ENCODE peak calls at places on chromosomes 4 and X, in five cellular contexts. I, B, V, T and Y are unnamed samples.

GRCh38 chrX:18879144-18879543 is 104.8 kb downstream of the PHKA2 start:
- DNase-seq in I (no peak), T (no peak), B (no peak), V (no peak), Y (no peak)

GRCh38 chrX:27463187-27463586 is at the start of gene PPP4R3C:
- DNase-seq in V (no peak), B (no peak), I (no peak), T (no peak), Y (no peak)

GRCh38 chrX:104343408-104344129 is 88.8 kb upstream of the ESX1 start:
- DNase-seq in B (peak; percentile 90), V (peak; percentile 38), I (no peak), T (no peak), Y (peak; percentile 89)

GRCh38 chrX:124435616-124436015 is 89.3 kb downstream of the SH2D1A start:
- DNase-seq in V (no peak), I (no peak), B (no peak), T (no peak), Y (no peak)

GRCh38 chr4:29309050-29309449 is 1411.1 kb upstream of the PCDH7 start:
- DNase-seq in B (peak; percentile 31), T (no peak), I (no peak), V (no peak), Y (peak; percentile 85)

GRCh38 chr4:105715692-105716278 is 7.2 kb downstream of the GSTCD start:
- DNase-seq in B (peak; percentile 61), I (no peak), T (no peak), V (no peak), Y (peak; percentile 23)

GRCh38 chr4:156329779-156330178 is 376.1 kb upstream of the CTSO start:
- DNase-seq in T (no peak), V (no peak), I (no peak), B (no peak), Y (peak; percentile 38)

GRCh38 chrX:150504399-150505186 is 63.8 kb upstream of the MTM1 start:
- DNase-seq in I (no peak), T (no peak), V (no peak), B (no peak), Y (peak; percentile 0)

GRCh38 chr4:65653740-65654361 is 16.4 kb downstream of the EPHA5 start:
- DNase-seq in V (no peak), B (peak; percentile 55), T (no peak), I (no peak), Y (no peak)

GRCh38 chr4:187603093-187603395 is 392.5 kb upstream of the ZFP42 start:
- DNase-seq in I (no peak), B (peak; percentile 48), V (no peak), T (no peak), Y (peak; percentile 95)

GRCh38 chr4:73452953-73453700 is 17.1 kb downstream of the AFP start:
- DNase-seq in V (no peak), B (peak; percentile 35), I (no peak), T (no peak), Y (no peak)

GRCh38 chr4:131613086-131613823 is 1535.8 kb upstream of the PCDH10 start:
- DNase-seq in I (no peak), T (no peak), B (peak; percentile 69), V (no peak), Y (no peak)

GRCh38 chr4:104897297-104897645 is 249.4 kb upstream of the TET2 start:
- DNase-seq in V (no peak), B (peak; percentile 5), I (no peak), T (no peak), Y (no peak)

GRCh38 chr4:25943312-25943711 is 29.3 kb downstream of the SMIM20 start:
- DNase-seq in I (no peak), T (peak; percentile 41), B (no peak), V (no peak), Y (no peak)

GRCh38 chr4:41882622-41883347 is 52.4 kb upstream of the TMEM33 start:
- DNase-seq in V (peak; percentile 42), B (peak; percentile 50), I (no peak), T (no peak), Y (no peak)

GRCh38 chr4:41881931-41882621 is 53.2 kb upstream of the TMEM33 start:
- DNase-seq in B (no peak), I (no peak), V (no peak), T (no peak), Y (no peak)

GRCh38 chr4:41880840-41881831 is 54.1 kb upstream of the TMEM33 start:
- DNase-seq in I (no peak), T (no peak), B (no peak), V (no peak), Y (no peak)

GRCh38 chr4:41885456-41885855 is 49.8 kb upstream of the TMEM33 start:
- DNase-seq in I (no peak), B (no peak), T (no peak), V (no peak), Y (no peak)

GRCh38 chr4:41883988-41884737 is 51.1 kb upstream of the TMEM33 start:
- DNase-seq in I (no peak), B (no peak), V (no peak), T (no peak), Y (no peak)
- TF ChIP-seq CTCF in I (no peak), B (peak; percentile 20), V (no peak), T (no peak), Y (peak; percentile 33)

GRCh38 chrX:132948648-132949260 is 9.7 kb downstream of the HS6ST2 start:
- DNase-seq in V (no peak), I (no peak), B (no peak), T (no peak), Y (no peak)
- TF ChIP-seq CTCF in V (no peak), I (no peak), B (peak; percentile 31), T (no peak), Y (peak; percentile 7)

DNA sequence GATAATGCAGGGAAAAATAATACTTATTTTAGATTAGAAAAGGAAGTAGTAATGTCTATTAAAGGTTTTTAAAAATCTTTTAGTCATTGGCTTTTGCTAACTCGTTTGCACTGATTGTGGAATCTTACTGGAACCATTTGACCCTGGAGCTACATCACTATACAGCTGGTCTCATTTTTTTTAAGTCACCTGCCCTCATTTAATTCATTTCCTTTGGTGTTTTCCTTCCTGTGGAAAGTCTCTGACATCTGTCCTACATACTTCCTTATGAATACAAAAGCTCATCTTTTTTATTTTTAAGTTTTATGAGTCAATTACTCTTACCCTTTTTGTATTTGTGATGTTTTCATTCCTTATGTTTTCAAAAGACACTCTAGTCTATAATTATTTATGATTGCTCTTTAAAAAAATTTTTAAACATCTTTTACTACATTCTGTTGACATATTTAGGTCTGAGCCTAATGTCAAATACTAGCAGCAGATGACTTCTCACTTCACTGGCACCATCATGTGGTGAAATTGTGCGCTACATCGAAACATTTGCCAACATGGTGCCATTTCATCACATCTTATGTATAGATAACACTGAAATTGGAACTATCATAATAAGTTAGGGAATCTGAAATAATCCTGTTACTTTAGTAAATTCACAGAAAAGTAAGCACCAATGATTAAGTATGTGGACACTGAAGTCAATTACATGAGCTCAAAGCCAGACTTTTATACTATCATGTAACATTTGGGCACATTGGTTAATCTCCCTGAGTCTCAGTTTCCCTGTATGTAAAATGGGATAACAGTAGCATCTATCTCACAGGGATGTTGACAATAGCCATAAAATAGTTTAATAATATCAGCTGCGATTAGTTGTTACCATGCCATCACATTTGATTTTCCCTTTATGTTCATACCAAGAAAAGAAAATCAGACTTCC is 9.4 kb upstream of the MMAA start:
- DNase-seq in T (peak; percentile 31), V (peak; percentile 73), I (peak; percentile 24), B (peak; percentile 86), Y (peak; percentile 59)
- TF ChIP-seq CTCF in T (peak; percentile 82), V (no peak), I (peak; percentile 78), B (peak; percentile 86), Y (peak; percentile 88)

DNA sequence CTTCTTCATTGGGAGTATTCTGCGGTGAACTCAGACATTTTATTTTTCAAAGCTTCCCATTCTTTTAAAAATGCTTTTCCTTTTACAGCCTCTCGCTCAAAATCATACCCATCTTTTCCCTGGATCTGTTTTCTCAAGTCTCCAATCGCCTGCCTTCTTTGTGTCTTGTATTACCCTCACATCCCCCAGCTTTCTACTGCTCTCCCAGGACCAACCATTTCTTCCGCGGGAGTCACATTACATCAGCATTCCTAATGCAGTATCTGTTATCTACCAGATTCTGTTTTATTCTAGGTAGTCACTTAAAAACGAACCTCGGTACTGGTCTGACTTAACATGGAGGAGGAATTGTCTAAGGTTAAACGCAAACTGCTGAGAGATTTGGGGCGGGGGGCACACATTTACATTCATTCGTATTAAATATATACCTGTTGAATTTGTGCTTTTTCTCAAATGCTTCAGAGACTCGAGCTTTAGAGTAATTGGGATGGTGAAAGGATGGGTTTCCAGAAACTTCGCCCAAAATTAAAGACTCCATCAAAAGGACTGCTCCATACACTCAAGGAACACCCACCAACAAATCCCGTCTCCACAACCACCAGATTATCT is 493 bp upstream of the UCHL1 start:
- DNase-seq in I (no peak), B (peak; percentile 76), V (no peak), T (no peak), Y (peak; percentile 7)
- TF ChIP-seq CTCF in I (no peak), B (no peak), V (no peak), T (no peak), Y (no peak)

GRCh38 chr4:145097331-145097820 is 620 bp downstream of the ANAPC10 start:
- DNase-seq in V (no peak), B (no peak), I (no peak), T (no peak), Y (no peak)
- TF ChIP-seq CTCF in V (no peak), B (no peak), I (no peak), T (no peak), Y (peak; percentile 68)

DNA sequence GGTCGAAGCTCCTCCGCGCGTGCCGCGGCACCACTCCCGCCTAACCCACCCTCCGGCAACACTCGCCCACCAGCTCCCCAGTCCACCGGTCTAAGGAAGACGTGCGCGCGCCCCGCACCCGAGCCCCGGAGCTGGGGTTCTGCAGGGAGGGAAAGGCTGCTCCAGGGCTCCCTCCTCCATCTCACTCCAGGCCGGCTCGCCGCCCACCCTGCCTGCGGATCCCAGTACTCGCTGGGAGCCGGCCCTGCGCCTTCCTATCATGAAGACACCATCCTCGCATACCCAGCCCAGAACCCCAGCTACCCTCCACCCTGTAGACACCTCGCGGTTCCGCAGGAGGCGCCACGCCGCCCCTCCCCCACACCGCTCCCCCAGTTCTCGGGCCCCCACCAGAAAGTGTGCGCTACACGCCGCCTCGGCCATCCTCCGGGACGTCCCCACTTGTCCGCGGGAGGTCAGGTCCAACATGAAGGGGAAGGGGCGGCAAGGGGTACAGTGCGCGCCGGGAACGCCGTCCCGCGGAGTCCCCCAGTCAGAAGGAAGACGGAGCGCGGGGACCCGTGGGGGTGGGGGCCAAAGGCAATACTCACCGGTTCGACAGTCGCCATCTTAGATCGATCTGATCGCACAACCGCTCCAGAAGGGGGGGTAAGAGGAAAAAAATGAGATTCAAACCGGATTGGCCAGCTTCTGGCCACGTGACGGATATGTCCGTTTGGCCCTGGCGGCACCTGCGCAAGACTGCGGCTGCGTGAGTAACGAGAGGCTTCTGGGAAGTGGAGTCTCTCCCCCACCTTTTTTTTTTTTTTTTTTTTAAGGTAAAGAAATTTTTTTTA is at the start of gene EIF4E:
- DNase-seq in I (peak; percentile 97), B (peak; percentile 100), T (peak; percentile 97), V (peak; percentile 98), Y (peak; percentile 99)
- TF ChIP-seq CTCF in I (no peak), B (peak; percentile 25), T (no peak), V (no peak), Y (peak; percentile 54)